ENCODE peak calls at places on chromosomes 2 and 18, in nine cellular contexts. One of them, this sample, is unnamed.

GRCh38 chr18:70331456-70332097 is 42.7 kb downstream of the SOCS6 start:
- DNase-seq in A549: no peak
- DNase-seq in HL-60: no peak
- DNase-seq in K562: no peak
- DNase-seq in SK-N-SH: no peak
- DNase-seq in HepG2: peak; percentile 51
- DNase-seq in HCT116: no peak
- DNase-seq in Panc1: no peak
- DNase-seq in GM12878: no peak
- DNase-seq in this sample: no peak

GRCh38 chr18:63299837-63300787 is 19.5 kb downstream of the BCL2 start:
- DNase-seq in A549: no peak
- DNase-seq in HL-60: no peak
- DNase-seq in K562: no peak
- DNase-seq in SK-N-SH: no peak
- DNase-seq in HepG2: no peak
- DNase-seq in HCT116: no peak
- DNase-seq in Panc1: no peak
- DNase-seq in GM12878: no peak
- DNase-seq in this sample: no peak

GRCh38 chr2:159128191-159128590 is 158.3 kb downstream of the WDSUB1 start:
- DNase-seq in A549: no peak
- DNase-seq in HL-60: no peak
- DNase-seq in K562: no peak
- DNase-seq in SK-N-SH: no peak
- DNase-seq in HepG2: no peak
- DNase-seq in HCT116: no peak
- DNase-seq in Panc1: no peak
- DNase-seq in GM12878: no peak
- DNase-seq in this sample: no peak

GRCh38 chr2:187553908-187554703 is at the start of gene TFPI:
- DNase-seq in A549: peak; percentile 70
- DNase-seq in HL-60: no peak
- DNase-seq in K562: peak; percentile 86
- DNase-seq in SK-N-SH: no peak
- DNase-seq in HepG2: peak; percentile 64
- DNase-seq in HCT116: no peak
- DNase-seq in Panc1: no peak
- DNase-seq in GM12878: no peak
- DNase-seq in this sample: peak; percentile 47

GRCh38 chr2:54074636-54075341 is 40.6 kb upstream of the ACYP2 start:
- DNase-seq in A549: no peak
- DNase-seq in HL-60: no peak
- DNase-seq in K562: no peak
- DNase-seq in SK-N-SH: no peak
- DNase-seq in HepG2: no peak
- DNase-seq in HCT116: no peak
- DNase-seq in Panc1: no peak
- DNase-seq in GM12878: no peak
- DNase-seq in this sample: no peak

GRCh38 chr2:192194866-192195547 is at the start of gene TMEFF2:
- DNase-seq in A549: peak; percentile 81
- DNase-seq in HL-60: no peak
- DNase-seq in K562: peak; percentile 30
- DNase-seq in SK-N-SH: peak; percentile 98
- DNase-seq in HepG2: peak; percentile 10
- DNase-seq in HCT116: no peak
- DNase-seq in Panc1: no peak
- DNase-seq in GM12878: no peak
- DNase-seq in this sample: peak; percentile 96

GRCh38 chr2:128782411-128783192 is 463.9 kb upstream of the HS6ST1 start:
- DNase-seq in A549: no peak
- DNase-seq in HL-60: no peak
- DNase-seq in K562: no peak
- DNase-seq in SK-N-SH: no peak
- DNase-seq in HepG2: no peak
- DNase-seq in HCT116: no peak
- DNase-seq in Panc1: no peak
- DNase-seq in GM12878: no peak
- DNase-seq in this sample: no peak

GRCh38 chr2:190677255-190677654 is 28.4 kb downstream of the NAB1 start:
- DNase-seq in A549: no peak
- DNase-seq in HL-60: no peak
- DNase-seq in K562: no peak
- DNase-seq in SK-N-SH: no peak
- DNase-seq in HepG2: no peak
- DNase-seq in HCT116: no peak
- DNase-seq in Panc1: no peak
- DNase-seq in GM12878: no peak
- DNase-seq in this sample: no peak

GRCh38 chr2:72883356-72883962 is 3.7 kb upstream of the SPR start:
- DNase-seq in A549: peak; percentile 34
- DNase-seq in HL-60: no peak
- DNase-seq in K562: peak; percentile 57
- DNase-seq in SK-N-SH: no peak
- DNase-seq in HepG2: peak; percentile 47
- DNase-seq in HCT116: no peak
- DNase-seq in Panc1: no peak
- DNase-seq in GM12878: no peak
- DNase-seq in this sample: peak; percentile 89

GRCh38 chr18:48027401-48027931 is 97.0 kb upstream of the SMAD2 start:
- DNase-seq in A549: no peak
- DNase-seq in HL-60: no peak
- DNase-seq in K562: no peak
- DNase-seq in SK-N-SH: no peak
- DNase-seq in HepG2: no peak
- DNase-seq in HCT116: no peak
- DNase-seq in Panc1: no peak
- DNase-seq in GM12878: no peak
- DNase-seq in this sample: no peak

GRCh38 chr2:181145645-181146044 is 165.2 kb downstream of the UBE2E3 start:
- DNase-seq in A549: no peak
- DNase-seq in HL-60: no peak
- DNase-seq in K562: no peak
- DNase-seq in SK-N-SH: no peak
- DNase-seq in HepG2: no peak
- DNase-seq in HCT116: no peak
- DNase-seq in Panc1: no peak
- DNase-seq in GM12878: no peak
- DNase-seq in this sample: no peak

GRCh38 chr18:47422524-47422923 is 171.1 kb upstream of the SKOR2 start:
- DNase-seq in A549: no peak
- DNase-seq in HL-60: no peak
- DNase-seq in K562: peak; percentile 38
- DNase-seq in SK-N-SH: peak; percentile 39
- DNase-seq in HepG2: no peak
- DNase-seq in HCT116: no peak
- DNase-seq in Panc1: no peak
- DNase-seq in GM12878: no peak
- DNase-seq in this sample: peak; percentile 51

GRCh38 chr2:227578642-227579041 is 20.1 kb upstream of the SCYGR2 start:
- DNase-seq in A549: no peak
- DNase-seq in HL-60: no peak
- DNase-seq in K562: no peak
- DNase-seq in SK-N-SH: no peak
- DNase-seq in HepG2: no peak
- DNase-seq in HCT116: no peak
- DNase-seq in Panc1: no peak
- DNase-seq in GM12878: no peak
- DNase-seq in this sample: no peak

GRCh38 chr2:33437297-33437696 is 39.2 kb upstream of the RASGRP3 start:
- DNase-seq in A549: no peak
- DNase-seq in HL-60: no peak
- DNase-seq in K562: peak; percentile 60
- DNase-seq in SK-N-SH: no peak
- DNase-seq in HepG2: no peak
- DNase-seq in HCT116: no peak
- DNase-seq in Panc1: no peak
- DNase-seq in GM12878: no peak
- DNase-seq in this sample: no peak

GRCh38 chr18:950882-951539 is 46.3 kb downstream of the ADCYAP1 start:
- DNase-seq in A549: no peak
- DNase-seq in HL-60: no peak
- DNase-seq in K562: no peak
- DNase-seq in SK-N-SH: no peak
- DNase-seq in HepG2: no peak
- DNase-seq in HCT116: no peak
- DNase-seq in Panc1: no peak
- DNase-seq in GM12878: no peak
- DNase-seq in this sample: no peak

GRCh38 chr2:182182436-182182835 is 196.8 kb downstream of the PPP1R1C start:
- DNase-seq in A549: no peak
- DNase-seq in HL-60: no peak
- DNase-seq in K562: no peak
- DNase-seq in SK-N-SH: no peak
- DNase-seq in HepG2: no peak
- DNase-seq in HCT116: no peak
- DNase-seq in Panc1: no peak
- DNase-seq in GM12878: no peak
- DNase-seq in this sample: no peak

DNA sequence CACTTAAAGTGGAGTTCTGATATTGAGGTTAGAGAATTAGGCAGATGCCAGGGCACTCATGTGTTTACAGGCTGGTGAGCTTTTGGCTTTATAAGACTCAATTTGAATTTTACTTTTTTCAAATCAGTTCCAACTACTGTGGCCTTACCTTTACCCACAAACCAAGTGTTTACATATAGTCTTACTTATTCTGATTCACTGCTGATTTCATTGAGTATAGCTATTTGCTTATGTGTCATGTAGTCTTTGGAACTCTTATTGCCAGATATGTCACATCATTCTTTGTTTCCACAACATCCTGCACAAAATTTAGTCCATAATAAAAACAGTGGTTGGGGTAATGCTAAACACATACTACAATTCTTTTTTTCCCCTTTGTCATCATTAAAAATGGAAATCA is 96.5 kb downstream of the XIRP2 start:
- DNase-seq in A549: no peak
- DNase-seq in HL-60: no peak
- DNase-seq in K562: no peak
- DNase-seq in SK-N-SH: no peak
- DNase-seq in HepG2: no peak
- DNase-seq in HCT116: no peak
- DNase-seq in Panc1: no peak
- DNase-seq in GM12878: no peak
- DNase-seq in this sample: no peak
- TF ChIP-seq REST in A549: no peak
- TF ChIP-seq REST in HL-60: no peak
- TF ChIP-seq REST in K562: no peak
- TF ChIP-seq REST in SK-N-SH: no peak
- TF ChIP-seq REST in HepG2: no peak
- TF ChIP-seq REST in HCT116: no peak
- TF ChIP-seq REST in Panc1: no peak
- TF ChIP-seq REST in GM12878: no peak
- TF ChIP-seq REST in this sample: no peak

GRCh38 chr2:241736111-241736510 is 1.7 kb downstream of the D2HGDH start:
- DNase-seq in A549: no peak
- DNase-seq in HL-60: no peak
- DNase-seq in K562: no peak
- DNase-seq in SK-N-SH: no peak
- DNase-seq in HepG2: peak; percentile 52
- DNase-seq in HCT116: no peak
- DNase-seq in Panc1: no peak
- DNase-seq in GM12878: no peak
- DNase-seq in this sample: no peak

GRCh38 chr2:241734208-241734466 is 293 bp upstream of the D2HGDH start:
- DNase-seq in A549: no peak
- DNase-seq in HL-60: no peak
- DNase-seq in K562: no peak
- DNase-seq in SK-N-SH: no peak
- DNase-seq in HepG2: no peak
- DNase-seq in HCT116: no peak
- DNase-seq in Panc1: no peak
- DNase-seq in GM12878: no peak
- DNase-seq in this sample: no peak

GRCh38 chr2:241738040-241738686 is 3.7 kb downstream of the D2HGDH start:
- DNase-seq in A549: no peak
- DNase-seq in HL-60: no peak
- DNase-seq in K562: no peak
- DNase-seq in SK-N-SH: no peak
- DNase-seq in HepG2: no peak
- DNase-seq in HCT116: no peak
- DNase-seq in Panc1: no peak
- DNase-seq in GM12878: no peak
- DNase-seq in this sample: no peak

GRCh38 chr2:241733391-241734207 is 831 bp upstream of the D2HGDH start:
- DNase-seq in A549: no peak
- DNase-seq in HL-60: no peak
- DNase-seq in K562: no peak
- DNase-seq in SK-N-SH: no peak
- DNase-seq in HepG2: no peak
- DNase-seq in HCT116: no peak
- DNase-seq in Panc1: no peak
- DNase-seq in GM12878: no peak
- DNase-seq in this sample: no peak

GRCh38 chr2:241734467-241735208 is at the start of gene D2HGDH:
- DNase-seq in A549: peak; percentile 86
- DNase-seq in HL-60: peak; percentile 85
- DNase-seq in K562: peak; percentile 83
- DNase-seq in SK-N-SH: peak; percentile 99
- DNase-seq in HepG2: peak; percentile 80
- DNase-seq in HCT116: peak; percentile 47
- DNase-seq in Panc1: no peak
- DNase-seq in GM12878: no peak
- DNase-seq in this sample: peak; percentile 94
- H3K27ac ChIP-seq in A549: peak within 1 kb of the TSS; percentile 99
- H3K27ac ChIP-seq in HL-60: peak within 1 kb of the TSS; percentile 81
- H3K27ac ChIP-seq in K562: peak within 1 kb of the TSS; percentile 88
- H3K27ac ChIP-seq in SK-N-SH: peak within 1 kb of the TSS; percentile 71
- H3K27ac ChIP-seq in HepG2: peak within 1 kb of the TSS; percentile 91
- H3K27ac ChIP-seq in HCT116: peak within 1 kb of the TSS; percentile 99
- H3K27ac ChIP-seq in Panc1: peak within 1 kb of the TSS; percentile 83
- H3K27ac ChIP-seq in GM12878: peak within 1 kb of the TSS; percentile 86
- H3K27ac ChIP-seq in this sample: no peak within 1 kb of the TSS

DNA sequence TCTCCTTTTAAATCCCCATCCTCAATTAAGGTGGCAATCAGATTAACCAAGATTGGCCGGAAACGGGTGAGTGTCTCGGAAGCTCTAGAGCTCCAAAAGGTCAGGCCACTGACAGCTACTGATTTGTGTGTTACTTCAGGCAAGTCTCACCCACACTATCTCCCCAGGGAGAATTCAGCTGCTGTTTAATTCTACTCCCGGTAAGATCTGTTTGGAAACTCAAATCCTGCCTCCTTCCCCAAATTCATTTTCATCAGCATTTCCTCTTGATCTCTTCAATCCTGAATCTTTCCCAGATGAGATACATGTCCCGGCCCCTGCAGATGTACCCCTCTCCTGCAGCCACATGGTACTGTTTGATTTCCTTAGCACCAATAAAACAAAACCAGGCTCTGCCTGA is 34.9 kb downstream of the EFR3B start:
- DNase-seq in A549: no peak
- DNase-seq in HL-60: no peak
- DNase-seq in K562: no peak
- DNase-seq in SK-N-SH: peak; percentile 80
- DNase-seq in HepG2: no peak
- DNase-seq in HCT116: no peak
- DNase-seq in Panc1: no peak
- DNase-seq in GM12878: no peak
- DNase-seq in this sample: no peak
- TF ChIP-seq REST in A549: no peak
- TF ChIP-seq REST in HL-60: no peak
- TF ChIP-seq REST in K562: no peak
- TF ChIP-seq REST in SK-N-SH: no peak
- TF ChIP-seq REST in HepG2: no peak
- TF ChIP-seq REST in HCT116: no peak
- TF ChIP-seq REST in Panc1: no peak
- TF ChIP-seq REST in GM12878: no peak
- TF ChIP-seq REST in this sample: no peak

GRCh38 chr2:47899915-47900314 is 6.4 kb downstream of the FBXO11 start:
- DNase-seq in A549: no peak
- DNase-seq in HL-60: no peak
- DNase-seq in K562: peak; percentile 61
- DNase-seq in SK-N-SH: no peak
- DNase-seq in HepG2: no peak
- DNase-seq in HCT116: no peak
- DNase-seq in Panc1: no peak
- DNase-seq in GM12878: no peak
- DNase-seq in this sample: peak; percentile 7
- H3K27ac ChIP-seq in A549: no peak overlapping the region
- H3K27ac ChIP-seq in HL-60: no peak overlapping the region
- H3K27ac ChIP-seq in K562: peak overlapping the region; percentile 81
- H3K27ac ChIP-seq in SK-N-SH: peak overlapping the region; percentile 44
- H3K27ac ChIP-seq in HepG2: peak overlapping the region; percentile 31
- H3K27ac ChIP-seq in HCT116: no peak overlapping the region
- H3K27ac ChIP-seq in Panc1: no peak overlapping the region
- H3K27ac ChIP-seq in GM12878: peak overlapping the region; percentile 62
- H3K27ac ChIP-seq in this sample: peak overlapping the region; percentile 45